ENCODE peak calls at places on chromosomes 13 and 19, in eight cellular contexts. V is IMR-90, H is ascending aorta, N is aorta, G is fibroblast of pulmonary artery, Y is fibroblast of lung, B is fibroblast of mammary gland, Z is fibroblast of the aortic adventitia. P is an unnamed sample.

GRCh38 chr19:29617336-29618266 is 11.5 kb downstream of the POP4 start:
- DNase-seq in V (no peak), H (no peak), N (peak), G (no peak), Y (no peak), B (no peak), Z (no peak), P (no peak)

GRCh38 chr13:83515267-83515666 is 367.0 kb downstream of the SLITRK1 start:
- DNase-seq in V (peak), H (no peak), N (no peak), G (peak), Y (peak), B (peak), Z (peak), P (no peak)

GRCh38 chr19:53037101-53038097 is 7.1 kb upstream of the ERVV-2 start:
- DNase-seq in V (peak), H (no peak), N (no peak), G (peak), Y (peak), B (peak), Z (peak), P (no peak)

GRCh38 chr19:30799854-30800755 is 427.9 kb downstream of the ZNF536 start:
- DNase-seq in V (no peak), H (no peak), N (no peak), G (no peak), Y (no peak), B (no peak), Z (peak), P (peak)

GRCh38 chr19:29576761-29577661 is 29.1 kb upstream of the POP4 start:
- DNase-seq in V (peak), H (no peak), N (no peak), G (peak), Y (peak), B (peak), Z (peak), P (no peak)

GRCh38 chr13:61036715-61037114 is 378.9 kb downstream of the PCDH20 start:
- DNase-seq in V (no peak), H (no peak), N (no peak), G (no peak), Y (peak), B (no peak), Z (no peak), P (no peak)

GRCh38 chr13:75437582-75438318 is 44.2 kb downstream of the TBC1D4 start:
- DNase-seq in V (peak), H (no peak), N (no peak), G (peak), Y (peak), B (peak), Z (peak), P (no peak)

GRCh38 chr13:93932901-93933300 is 546.6 kb downstream of the DCT start:
- DNase-seq in V (no peak), H (no peak), N (no peak), G (no peak), Y (peak), B (no peak), Z (no peak), P (no peak)

GRCh38 chr13:75895168-75895567 is 259.0 kb downstream of the LMO7 start:
- DNase-seq in V (no peak), H (no peak), N (no peak), G (no peak), Y (no peak), B (no peak), Z (no peak), P (no peak)

GRCh38 chr13:25811506-25811905 is 240.3 kb downstream of the SHISA2 start:
- DNase-seq in V (no peak), H (no peak), N (no peak), G (no peak), Y (no peak), B (no peak), Z (no peak), P (no peak)

GRCh38 chr13:28499579-28499978 is 4.7 kb upstream of the FLT1 start:
- DNase-seq in V (peak), H (no peak), N (no peak), G (no peak), Y (no peak), B (peak), Z (no peak), P (no peak)

GRCh38 chr13:62997038-62997619 is 1581.5 kb upstream of the PCDH20 start:
- DNase-seq in V (no peak), H (no peak), N (no peak), G (no peak), Y (no peak), B (no peak), Z (no peak), P (no peak)

GRCh38 chr19:13063461-13064091 is 39.1 kb downstream of the LYL1 start:
- DNase-seq in V (no peak), H (peak), N (no peak), G (no peak), Y (no peak), B (no peak), Z (no peak), P (no peak)

GRCh38 chr19:51784922-51785690 is 9.9 kb upstream of the FPR3 start:
- DNase-seq in V (no peak), H (peak), N (no peak), G (peak), Y (peak), B (peak), Z (peak), P (no peak)

GRCh38 chr13:23744315-23744714 is 144.9 kb downstream of the MIPEP start:
- DNase-seq in V (no peak), H (no peak), N (no peak), G (no peak), Y (no peak), B (peak), Z (no peak), P (no peak)

GRCh38 chr13:24032674-24033073 is 127.8 kb upstream of the SPATA13 start:
- DNase-seq in V (peak), H (peak), N (no peak), G (peak), Y (peak), B (peak), Z (peak), P (no peak)

GRCh38 chr13:48585456-48585840 is 52.6 kb upstream of the RCBTB2 start:
- DNase-seq in V (no peak), H (no peak), N (no peak), G (peak), Y (peak), B (peak), Z (peak), P (no peak)

GRCh38 chr13:51328488-51328887 is 11.0 kb upstream of the SERPINE3 start:
- DNase-seq in V (no peak), H (no peak), N (no peak), G (no peak), Y (no peak), B (no peak), Z (no peak), P (peak)
- H3K4me3 ChIP-seq in V (no peak), H (no peak), N (no peak), G (no peak), Y (no peak), B (no peak), Z (no peak), P (no peak)

GRCh38 chr19:4181053-4181508 is 1.3 kb downstream of the SIRT6 start:
- DNase-seq in V (no peak), H (no peak), N (no peak), G (no peak), Y (no peak), B (no peak), Z (no peak), P (no peak)
- H3K4me3 ChIP-seq in V (no peak), H (peak), N (no peak), G (peak), Y (peak), B (no peak), Z (peak), P (no peak)

GRCh38 chr13:73324842-73325241 is 266.0 kb downstream of the KLF5 start:
- DNase-seq in V (no peak), H (no peak), N (no peak), G (no peak), Y (no peak), B (no peak), Z (no peak), P (no peak)
- H3K4me3 ChIP-seq in V (no peak), H (no peak), N (no peak), G (no peak), Y (no peak), B (no peak), Z (no peak), P (no peak)

DNA sequence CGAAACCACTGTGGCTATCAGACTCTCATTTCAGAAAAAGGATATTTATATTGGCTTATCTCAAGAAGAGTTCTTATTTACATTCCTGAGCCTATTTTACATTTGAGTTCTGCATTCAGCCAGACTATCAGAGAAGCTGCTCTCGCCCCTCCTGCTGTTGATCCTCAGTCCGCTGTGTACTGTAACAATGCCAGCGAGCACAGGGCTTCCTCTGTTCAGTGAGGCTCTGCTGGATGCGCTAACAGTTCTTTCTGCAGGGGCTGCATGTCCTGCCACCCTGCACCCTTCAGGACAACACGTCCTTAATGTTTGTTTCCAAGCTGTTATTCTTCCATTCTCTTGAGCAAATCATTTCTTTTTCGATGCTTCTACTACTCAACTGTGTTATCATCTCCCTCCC is 463.7 kb upstream of the SGCG start:
- DNase-seq in V (no peak), H (no peak), N (no peak), G (no peak), Y (no peak), B (no peak), Z (no peak), P (no peak)
- H3K4me3 ChIP-seq in V (no peak), H (no peak), N (no peak), G (no peak), Y (no peak), B (no peak), Z (no peak), P (no peak)

DNA sequence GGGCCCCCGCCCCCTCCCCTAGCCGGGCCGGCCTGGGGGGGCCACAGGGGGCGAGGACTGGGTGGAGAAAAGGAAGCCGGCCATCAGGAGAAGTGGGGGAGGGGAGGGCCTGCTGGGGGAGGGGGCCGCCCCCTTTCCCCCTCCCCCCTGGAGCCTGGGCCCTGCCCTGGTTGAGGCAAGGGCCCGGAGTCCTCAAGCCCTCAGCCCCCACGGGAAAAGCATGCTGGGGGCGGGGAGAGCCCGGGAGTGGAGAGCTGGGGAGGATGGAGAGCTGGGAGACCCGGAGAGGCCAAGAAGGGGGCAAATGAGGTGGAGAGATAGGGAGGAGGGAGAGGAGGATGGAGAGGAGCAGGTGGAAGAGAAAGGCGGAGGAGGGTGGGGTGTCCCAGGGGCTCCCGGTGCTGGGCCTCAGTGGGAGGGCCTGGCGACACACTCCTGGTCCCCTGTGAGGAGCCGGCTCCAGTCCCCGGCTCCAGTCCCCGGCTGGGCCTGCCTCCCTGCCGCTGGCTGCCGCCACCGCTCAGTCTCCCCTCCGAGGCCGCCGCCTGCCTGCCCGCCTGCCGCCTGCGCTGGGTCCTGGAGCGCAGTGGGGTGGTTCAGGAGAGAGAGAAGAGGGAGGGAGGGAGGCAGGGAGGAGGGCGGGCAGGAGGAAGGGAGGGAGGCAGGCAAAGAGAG is at the start of gene GRIK5:
- DNase-seq in V (no peak), H (peak), N (no peak), G (no peak), Y (no peak), B (no peak), Z (no peak), P (no peak)
- H3K4me3 ChIP-seq in V (no peak), H (peak), N (peak), G (no peak), Y (no peak), B (no peak), Z (no peak), P (peak)

GRCh38 chr19:19535311-19536191 is 2.5 kb upstream of the CILP2 start:
- DNase-seq in V (no peak), H (no peak), N (no peak), G (no peak), Y (no peak), B (no peak), Z (no peak), P (no peak)

GRCh38 chr19:19539738-19540703 is 2.0 kb downstream of the CILP2 start:
- DNase-seq in V (peak), H (no peak), N (peak), G (peak), Y (peak), B (peak), Z (no peak), P (no peak)

GRCh38 chr19:19538767-19539166 is 702 bp downstream of the CILP2 start:
- DNase-seq in V (no peak), H (no peak), N (no peak), G (no peak), Y (no peak), B (no peak), Z (no peak), P (no peak)

GRCh38 chr19:19537321-19538048 is 580 bp upstream of the CILP2 start:
- DNase-seq in V (no peak), H (no peak), N (no peak), G (no peak), Y (peak), B (no peak), Z (no peak), P (no peak)

GRCh38 chr19:19538077-19538764 is at the start of gene CILP2:
- DNase-seq in V (no peak), H (no peak), N (peak), G (no peak), Y (no peak), B (no peak), Z (no peak), P (no peak)
- H3K4me3 ChIP-seq in V (no peak), H (peak), N (no peak), G (no peak), Y (no peak), B (no peak), Z (peak), P (peak)

GRCh38 chr13:109272595-109273325 is 513.6 kb downstream of the IRS2 start:
- DNase-seq in V (peak), H (no peak), N (no peak), G (peak), Y (peak), B (no peak), Z (no peak), P (no peak)

GRCh38 chr13:109273326-109273751 is 513.0 kb downstream of the IRS2 start:
- DNase-seq in V (peak), H (no peak), N (no peak), G (peak), Y (peak), B (peak), Z (no peak), P (no peak)

GRCh38 chr13:109275390-109275789 is 511.0 kb downstream of the IRS2 start:
- DNase-seq in V (no peak), H (no peak), N (no peak), G (no peak), Y (no peak), B (no peak), Z (no peak), P (no peak)

GRCh38 chr13:109275848-109276247 is 510.5 kb downstream of the IRS2 start:
- DNase-seq in V (no peak), H (no peak), N (no peak), G (no peak), Y (peak), B (peak), Z (no peak), P (no peak)

DNA sequence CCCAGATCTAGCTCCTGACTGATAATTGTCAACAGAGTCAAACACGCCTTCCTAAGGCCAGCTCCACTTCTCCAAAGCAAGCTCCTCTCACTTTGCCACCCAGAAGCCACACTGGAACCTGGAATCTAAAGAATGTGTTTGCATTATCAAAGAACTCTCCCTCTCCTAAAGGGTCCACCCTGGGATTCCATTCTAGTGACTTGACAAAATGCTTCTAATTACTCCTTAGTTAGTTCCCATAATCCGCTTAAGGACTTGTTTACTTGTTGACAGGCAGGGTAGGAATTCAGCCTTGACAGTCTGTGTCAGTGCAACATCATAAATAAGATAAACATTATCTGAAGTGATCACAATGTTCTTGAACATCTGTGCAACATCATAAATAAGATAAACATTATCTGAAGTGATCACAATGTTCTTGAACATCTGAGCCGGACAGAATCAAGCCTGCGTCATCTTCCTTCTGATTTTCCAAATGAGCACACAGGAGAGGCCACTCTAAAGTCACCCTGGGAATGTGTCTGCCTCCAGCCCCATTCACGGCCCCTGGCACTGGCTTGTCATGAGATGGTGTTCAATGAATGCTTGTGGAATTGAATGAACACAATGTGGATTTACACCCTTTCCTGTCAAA is 512.1 kb downstream of the IRS2 start:
- DNase-seq in V (peak), H (no peak), N (no peak), G (peak), Y (peak), B (peak), Z (peak), P (peak)
- H3K4me3 ChIP-seq in V (no peak), H (no peak), N (no peak), G (no peak), Y (no peak), B (peak), Z (no peak), P (no peak)

GRCh38 chr19:10332965-10333757 is at the start of gene RAVER1:
- DNase-seq in V (peak), H (peak), N (peak), G (peak), Y (peak), B (peak), Z (peak), P (peak)

GRCh38 chr19:10332158-10332964 is 968 bp downstream of the RAVER1 start:
- DNase-seq in V (no peak), H (no peak), N (no peak), G (no peak), Y (no peak), B (no peak), Z (no peak), P (no peak)

GRCh38 chr19:10333758-10334339 is 520 bp upstream of the RAVER1 start:
- DNase-seq in V (no peak), H (no peak), N (no peak), G (peak), Y (no peak), B (no peak), Z (peak), P (no peak)

GRCh38 chr19:10334340-10335148 is 1.2 kb upstream of the RAVER1 start:
- DNase-seq in V (peak), H (peak), N (peak), G (peak), Y (peak), B (peak), Z (peak), P (no peak)

DNA sequence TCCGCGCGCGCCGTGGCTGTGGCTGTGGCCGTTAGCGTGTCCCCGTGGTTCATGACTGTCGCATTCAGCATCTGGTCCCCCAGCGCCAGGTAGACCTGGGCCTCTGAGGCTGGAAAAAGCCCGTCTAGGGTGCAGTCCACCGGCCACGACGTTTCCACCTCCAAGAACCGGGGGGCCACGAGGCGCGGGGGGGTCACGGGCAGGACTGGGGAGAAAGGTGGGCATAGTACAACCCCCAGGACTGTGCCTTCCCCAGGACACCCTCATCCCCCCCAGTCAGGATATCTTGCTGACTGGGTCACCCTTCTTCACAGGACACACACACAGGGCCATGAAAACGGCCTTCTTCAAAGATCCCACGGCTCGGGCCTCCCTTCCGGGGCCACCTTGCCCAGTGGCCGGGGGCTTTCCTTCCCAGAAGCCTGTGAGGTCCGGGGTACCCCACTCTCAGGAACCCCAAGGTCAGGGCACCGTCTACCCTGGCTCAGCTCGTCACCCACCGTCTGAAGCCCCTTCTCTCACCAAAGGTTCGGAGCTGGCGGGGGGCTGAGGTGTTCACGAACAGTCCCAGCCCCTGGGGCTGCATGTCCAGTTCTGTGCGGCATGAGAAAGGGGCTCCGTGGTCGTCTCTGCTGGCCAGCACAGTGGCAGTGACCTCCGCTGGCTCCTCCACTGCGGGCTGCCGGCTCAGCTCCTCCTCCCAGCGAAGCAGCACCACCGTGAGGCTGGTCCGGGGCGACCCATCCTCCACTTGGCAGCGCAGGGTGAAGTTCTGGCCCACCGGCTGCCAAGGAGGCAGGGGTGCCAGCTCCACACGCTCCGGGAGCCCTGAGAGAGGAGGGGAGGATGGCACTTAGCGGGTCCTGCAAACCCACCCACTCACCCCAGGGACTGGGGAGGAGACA is 2.1 kb upstream of the RAVER1 start:
- DNase-seq in V (no peak), H (no peak), N (peak), G (no peak), Y (no peak), B (no peak), Z (no peak), P (no peak)
- H3K4me3 ChIP-seq in V (peak), H (peak), N (no peak), G (peak), Y (no peak), B (peak), Z (peak), P (peak)

GRCh38 chr19:18282021-18282787 is 782 bp upstream of the JUND start:
- DNase-seq in V (no peak), H (no peak), N (no peak), G (no peak), Y (no peak), B (peak), Z (no peak), P (no peak)
- H3K4me3 ChIP-seq in V (peak), H (peak), N (no peak), G (peak), Y (peak), B (peak), Z (peak), P (peak)

P was measured in iPS DF 6.9.